ENCODE peak calls at places on chromosomes 4 and X, in six cellular contexts. G is activated B cell treated with CpG ODN at 0.5 μM for 24 hours, F is gastrocnemius medialis, Y is cardiac fibroblast, N is neural crest cell, W is colonic mucosa. M is an unnamed sample.

GRCh38 chr4:108359130-108359709 is 190.5 kb upstream of the LEF1 start:
- DNase-seq in N (no peak), W (no peak), F (no peak), G (no peak), Y (no peak), M (no peak)

GRCh38 chr4:56200275-56200674 is 187.0 kb downstream of the AASDH start:
- DNase-seq in G (no peak), N (no peak), F (no peak), Y (no peak), W (no peak), M (no peak)

GRCh38 chr4:26377352-26378311 is 56.8 kb downstream of the RBPJ start:
- DNase-seq in F (no peak), Y (no peak), N (no peak), G (no peak), W (no peak), M (no peak)

GRCh38 chr4:146453192-146453591 is 68.5 kb downstream of the SLC10A7 start:
- DNase-seq in W (no peak), G (no peak), F (no peak), N (no peak), Y (no peak), M (no peak)

GRCh38 chr4:147772459-147772969 is 40.6 kb downstream of the ARHGAP10 start:
- DNase-seq in Y (peak; percentile 75), N (no peak), W (no peak), G (no peak), F (no peak), M (peak; percentile 80)

GRCh38 chr4:177315767-177316490 is 6.3 kb downstream of the NEIL3 start:
- DNase-seq in F (no peak), G (no peak), Y (no peak), N (no peak), W (no peak), M (no peak)

GRCh38 chr4:38046735-38047487 is 86.7 kb downstream of the PTTG2 start:
- DNase-seq in F (no peak), N (no peak), Y (no peak), W (no peak), G (no peak), M (no peak)

GRCh38 chrX:74449937-74450330 is 28.6 kb downstream of the SLC16A2 start:
- DNase-seq in F (no peak), W (no peak), N (no peak), Y (peak; percentile 71), G (no peak), M (peak; percentile 4)

GRCh38 chrX:21799767-21800166 is 39.6 kb upstream of the MBTPS2 start:
- DNase-seq in G (no peak), N (no peak), W (no peak), F (no peak), Y (no peak), M (no peak)

GRCh38 chr4:53598901-53599300 is 7.6 kb upstream of the LNX1 start:
- DNase-seq in N (no peak), F (no peak), G (no peak), W (peak; percentile 53), Y (peak; percentile 20), M (peak; percentile 35)

GRCh38 chrX:118216488-118216887 is 99.9 kb upstream of the KLHL13 start:
- DNase-seq in W (peak; percentile 60), G (no peak), Y (no peak), F (no peak), N (no peak), M (no peak)

GRCh38 chr4:185318679-185319078 is 77.0 kb downstream of the LRP2BP start:
- DNase-seq in W (no peak), Y (peak; percentile 27), G (no peak), N (no peak), F (no peak), M (peak; percentile 25)

GRCh38 chr4:189897667-189898066 is 43.0 kb upstream of the FRG1 start:
- DNase-seq in N (no peak), Y (no peak), G (no peak), W (no peak), F (no peak), M (no peak)

GRCh38 chr4:37595875-37596402 is 90.2 kb downstream of the RELL1 start:
- DNase-seq in W (no peak), Y (no peak), N (no peak), F (no peak), G (no peak), M (no peak)

GRCh38 chrX:66622209-66622608 is 16.7 kb downstream of the EDA2R start:
- DNase-seq in F (no peak), Y (peak; percentile 15), G (no peak), W (no peak), N (no peak), M (no peak)

GRCh38 chr4:31375936-31376335 is 655.8 kb downstream of the PCDH7 start:
- DNase-seq in N (no peak), W (no peak), F (no peak), G (no peak), Y (no peak), M (peak; percentile 77)

GRCh38 chr4:141636771-141637460 is 533 bp downstream of the IL15 start:
- DNase-seq in F (peak; percentile 6), Y (peak; percentile 69), G (peak; percentile 32), N (peak; percentile 20), W (peak; percentile 72), M (peak; percentile 51)

GRCh38 chr4:74098628-74098995 is 383 bp downstream of the CXCL2 start:
- DNase-seq in Y (peak; percentile 44), W (no peak), F (no peak), G (no peak), N (peak; percentile 9), M (peak; percentile 63)

GRCh38 chr4:158875026-158875425 is 106.2 kb downstream of the FNIP2 start:
- DNase-seq in G (no peak), N (no peak), W (no peak), Y (no peak), F (no peak), M (no peak)

GRCh38 chr4:125049711-125050110 is 265.0 kb upstream of the FAT4 start:
- DNase-seq in N (no peak), Y (peak; percentile 47), W (no peak), G (no peak), F (no peak), M (peak; percentile 68)

GRCh38 chr4:142719854-142720541 is 126.1 kb downstream of the INPP4B start:
- DNase-seq in N (no peak), W (no peak), G (no peak), Y (peak; percentile 66), F (no peak), M (peak; percentile 50)
- TF ChIP-seq CTCF in N (peak; percentile 65), W (peak; percentile 26), G (no peak), Y (peak; percentile 54), F (peak; percentile 30), M (peak; percentile 60)

DNA sequence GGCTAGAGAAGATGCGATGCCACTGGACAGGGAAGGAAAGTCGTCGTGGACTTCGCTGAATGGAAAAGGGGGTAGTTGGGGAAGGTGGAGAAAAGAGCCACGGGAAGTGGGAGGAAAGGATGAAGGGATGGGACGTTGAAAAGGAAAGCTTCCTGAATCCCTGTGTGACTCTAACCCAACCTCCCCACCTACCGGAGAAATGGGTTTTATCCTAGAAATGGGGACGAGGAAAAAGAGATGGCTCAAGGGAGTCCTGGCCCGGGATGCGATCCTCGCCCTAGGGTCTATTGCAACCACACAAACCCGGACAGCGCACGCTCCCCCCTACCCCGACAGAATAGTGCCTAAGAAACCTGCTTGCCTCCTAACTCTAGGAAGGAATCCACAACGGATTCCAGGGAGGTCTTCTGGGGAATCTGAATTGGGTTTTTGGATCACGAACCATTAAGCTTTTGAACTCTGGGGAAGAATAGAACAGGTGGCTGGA is 738 bp upstream of the TSPAN5 start:
- DNase-seq in G (no peak), Y (peak; percentile 56), N (no peak), W (peak; percentile 32), F (no peak), M (peak; percentile 54)
- TF ChIP-seq CTCF in G (no peak), Y (peak; percentile 13), N (no peak), W (no peak), F (no peak), M (peak; percentile 15)

GRCh38 chrX:153864101-153864500 is 21.9 kb downstream of the L1CAM start:
- DNase-seq in F (no peak), Y (no peak), W (no peak), N (no peak), G (no peak), M (no peak)

GRCh38 chrX:153865685-153866084 is 20.3 kb downstream of the L1CAM start:
- DNase-seq in W (no peak), F (no peak), N (no peak), G (no peak), Y (no peak), M (no peak)

GRCh38 chrX:153863251-153863991 is 22.6 kb downstream of the L1CAM start:
- DNase-seq in G (no peak), N (no peak), W (no peak), Y (no peak), F (no peak), M (no peak)

GRCh38 chrX:153865321-153865580 is 20.7 kb downstream of the L1CAM start:
- DNase-seq in N (no peak), Y (no peak), W (no peak), G (no peak), F (no peak), M (no peak)

DNA sequence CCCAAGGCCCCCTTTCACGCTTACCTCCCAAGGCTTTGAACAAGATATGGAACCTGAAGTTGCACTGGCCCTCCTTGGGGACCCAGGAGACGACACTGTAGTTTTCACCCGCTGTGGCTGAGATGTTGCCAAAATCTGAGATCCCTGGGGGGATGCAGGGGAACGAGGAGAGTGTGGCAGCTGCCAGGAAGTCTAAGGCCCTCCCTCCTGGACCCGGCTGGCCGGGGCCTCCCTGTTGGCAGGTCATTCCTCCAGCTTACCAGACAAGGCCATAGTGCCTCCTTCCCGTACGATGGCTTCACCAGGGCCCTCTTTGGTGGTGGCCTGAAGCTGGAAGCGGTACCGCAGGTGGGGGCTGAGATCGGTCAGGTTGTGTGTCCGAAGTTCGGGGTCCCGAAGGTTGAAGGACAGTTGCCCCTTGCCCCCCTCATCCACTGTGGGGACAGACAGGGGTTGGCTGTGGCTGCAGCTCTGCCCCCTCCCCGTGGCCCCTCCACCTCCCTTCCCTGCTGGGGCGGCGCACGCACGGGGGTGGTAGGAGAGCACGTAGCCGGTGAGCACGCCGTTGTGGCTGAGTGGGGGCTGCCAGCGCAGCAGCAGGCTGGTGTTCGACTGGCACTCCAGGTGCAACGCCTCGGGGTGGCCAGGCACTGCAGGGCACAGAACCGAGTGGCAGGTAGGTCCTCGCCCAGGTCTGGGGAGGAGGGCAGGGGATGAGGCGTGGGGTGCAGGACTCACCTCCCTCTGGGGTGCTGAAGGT is 21.2 kb downstream of the L1CAM start:
- DNase-seq in G (no peak), W (no peak), Y (no peak), N (no peak), F (no peak), M (no peak)
- TF ChIP-seq CTCF in G (no peak), W (no peak), Y (no peak), N (no peak), F (no peak), M (no peak)

DNA sequence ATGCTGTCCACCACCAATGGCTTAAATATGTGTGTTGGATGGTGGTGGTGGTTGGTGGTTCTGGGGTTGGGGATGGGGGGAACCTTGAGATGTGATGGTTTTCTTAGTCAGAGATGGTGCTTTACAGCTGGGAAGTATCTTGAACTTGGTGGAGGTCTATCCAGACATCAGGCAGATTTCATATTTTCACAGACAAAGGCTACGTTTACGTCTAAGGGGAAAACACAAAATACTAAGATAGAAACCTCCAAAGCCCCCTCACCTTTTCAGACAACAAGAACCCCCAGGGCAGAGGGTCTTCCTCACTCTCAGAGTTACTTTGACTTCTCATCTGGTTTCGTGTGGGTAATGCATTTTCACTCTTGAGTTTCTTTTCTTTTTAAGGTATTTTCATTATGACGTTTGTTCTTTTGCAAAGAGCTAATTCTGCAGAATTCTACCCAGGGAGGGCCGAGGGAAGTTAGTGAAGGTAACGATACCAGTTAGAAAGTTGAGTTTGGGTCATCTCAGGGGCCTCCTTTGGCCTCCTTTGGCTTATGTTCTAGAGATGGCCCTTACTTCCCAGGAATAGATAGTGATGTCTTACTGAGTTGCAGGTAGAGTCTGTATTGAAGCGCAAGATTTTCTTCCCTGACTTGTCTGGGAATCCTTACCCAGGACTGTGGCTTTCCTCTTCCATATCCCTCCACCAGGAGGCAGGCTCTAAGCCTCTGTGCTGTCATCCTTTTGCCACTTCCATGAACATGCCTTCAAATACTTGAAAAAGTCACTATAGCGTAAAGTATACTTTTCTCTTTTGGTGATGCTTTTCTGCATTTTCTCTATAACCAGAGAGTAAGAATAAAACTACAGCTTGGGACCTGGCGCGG is 31.9 kb downstream of the RHOH start:
- DNase-seq in F (no peak), W (no peak), G (no peak), N (no peak), Y (peak; percentile 31), M (peak; percentile 15)
- TF ChIP-seq CTCF in F (no peak), W (peak; percentile 37), G (no peak), N (peak; percentile 49), Y (peak; percentile 40), M (peak; percentile 36)